ENCODE peak calls at places on chromosome 6, in seven cellular contexts. A is transverse colon, O is GM10248, S is adrenal gland, C is BE2C, J is astrocyte of the spinal cord, Z is uterus. Y is an unnamed sample.

GRCh38 chr6:153162646-153163045 is 31.6 kb upstream of the RGS17 start:
- DNase-seq in A (no peak), O (no peak), S (no peak), C (no peak), J (no peak), Z (no peak), Y (no peak)

GRCh38 chr6:64330694-64331309 is 695.2 kb downstream of the PHF3 start:
- DNase-seq in A (peak), O (no peak), S (peak), C (peak), J (peak), Z (peak), Y (peak)

GRCh38 chr6:104143757-104144156 is 716.0 kb downstream of the HACE1 start:
- DNase-seq in A (no peak), O (no peak), S (no peak), C (no peak), J (no peak), Z (no peak), Y (no peak)

GRCh38 chr6:84330325-84330724 is 102.9 kb upstream of the CEP162 start:
- DNase-seq in A (no peak), O (no peak), S (no peak), C (no peak), J (no peak), Z (no peak), Y (no peak)

GRCh38 chr6:8814440-8815000 is 379.2 kb upstream of the SLC35B3 start:
- DNase-seq in A (no peak), O (no peak), S (no peak), C (no peak), J (no peak), Z (no peak), Y (no peak)

GRCh38 chr6:83470587-83470986 is 39.7 kb upstream of the ME1 start:
- DNase-seq in A (no peak), O (no peak), S (no peak), C (no peak), J (no peak), Z (no peak), Y (no peak)

GRCh38 chr6:47076422-47077344 is 34.6 kb upstream of the ADGRF1 start:
- DNase-seq in A (peak), O (no peak), S (no peak), C (peak), J (peak), Z (no peak), Y (no peak)

GRCh38 chr6:15400572-15401004 is 154.7 kb downstream of the JARID2 start:
- DNase-seq in A (peak), O (peak), S (peak), C (peak), J (peak), Z (peak), Y (no peak)

GRCh38 chr6:40466986-40467584 is 120.1 kb downstream of the LRFN2 start:
- DNase-seq in A (no peak), O (no peak), S (no peak), C (no peak), J (no peak), Z (no peak), Y (no peak)

GRCh38 chr6:79230149-79230548 is 4.3 kb downstream of the HMGN3 start:
- DNase-seq in A (no peak), O (no peak), S (no peak), C (no peak), J (no peak), Z (no peak), Y (no peak)

GRCh38 chr6:79232696-79233462 is 1.6 kb downstream of the HMGN3 start:
- DNase-seq in A (no peak), O (no peak), S (no peak), C (no peak), J (no peak), Z (no peak), Y (no peak)

GRCh38 chr6:79233611-79234149 is 802 bp downstream of the HMGN3 start:
- DNase-seq in A (peak), O (peak), S (peak), C (peak), J (peak), Z (peak), Y (peak)

GRCh38 chr6:79231101-79231500 is 3.4 kb downstream of the HMGN3 start:
- DNase-seq in A (no peak), O (no peak), S (no peak), C (no peak), J (no peak), Z (no peak), Y (no peak)

DNA sequence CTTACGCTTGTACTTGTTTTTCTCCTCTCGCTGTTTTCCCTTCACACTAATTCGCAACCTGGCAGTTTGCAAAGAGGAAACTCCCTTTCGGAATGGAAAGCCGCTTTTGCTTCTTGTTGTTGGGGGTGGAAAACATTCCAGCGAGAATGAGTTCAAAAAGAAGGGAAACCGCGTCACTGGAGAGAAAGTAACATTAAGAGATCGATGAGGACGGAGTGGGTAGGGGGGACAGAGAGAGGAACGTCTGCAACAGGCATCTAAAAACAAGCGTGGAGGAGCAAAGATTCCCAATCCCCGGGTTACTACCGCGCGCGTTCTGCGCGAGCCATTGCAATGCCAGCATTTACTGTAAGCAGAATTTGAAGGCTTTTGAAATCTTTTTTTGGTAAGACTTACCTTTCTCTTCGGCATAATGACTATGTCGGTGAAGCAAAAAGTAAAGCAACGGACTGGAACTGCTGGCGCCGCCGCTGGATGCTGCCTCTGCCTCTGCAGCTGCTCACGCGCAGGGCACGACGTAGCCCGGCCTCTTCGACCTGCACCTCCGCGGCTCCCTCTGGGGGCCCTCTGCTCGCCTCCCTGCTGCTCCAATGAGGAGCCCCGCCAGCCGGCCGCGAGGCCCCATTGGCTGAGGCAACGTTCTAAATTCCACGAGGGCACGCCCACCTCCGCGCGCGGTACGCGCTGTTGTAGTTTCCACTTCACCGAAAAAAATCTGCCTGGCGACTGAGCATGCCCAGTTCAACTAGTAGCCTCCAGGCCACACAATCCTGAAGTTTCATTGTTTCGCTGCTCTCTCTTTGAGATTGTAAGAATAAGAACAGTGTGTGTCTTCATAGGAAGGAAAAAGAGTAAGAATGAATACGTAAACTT is at the start of gene HMGN3:
- DNase-seq in A (peak), O (peak), S (peak), C (peak), J (peak), Z (peak), Y (peak)
- TF ChIP-seq CTCF in A (no peak), O (peak), S (peak), C (peak), J (no peak), Z (peak), Y (no peak)

GRCh38 chr6:148005806-148006205 is 336.8 kb upstream of the SASH1 start:
- DNase-seq in A (no peak), O (no peak), S (no peak), C (no peak), J (no peak), Z (no peak), Y (no peak)

GRCh38 chr6:147999001-147999540 is 343.6 kb upstream of the SASH1 start:
- DNase-seq in A (no peak), O (no peak), S (no peak), C (no peak), J (no peak), Z (no peak), Y (no peak)

GRCh38 chr6:148002067-148002466 is 340.6 kb upstream of the SASH1 start:
- DNase-seq in A (no peak), O (no peak), S (no peak), C (no peak), J (no peak), Z (no peak), Y (no peak)
- TF ChIP-seq CTCF in A (no peak), O (no peak), S (no peak), C (no peak), J (no peak), Z (no peak), Y (no peak)

GRCh38 chr6:13915566-13916229 is 9.1 kb upstream of the RNF182 start:
- DNase-seq in A (no peak), O (no peak), S (no peak), C (no peak), J (no peak), Z (no peak), Y (no peak)
- TF ChIP-seq CTCF in A (no peak), O (no peak), S (no peak), C (peak), J (no peak), Z (no peak), Y (no peak)

GRCh38 chr6:5220436-5220835 is 40.3 kb downstream of the LYRM4 start:
- DNase-seq in A (no peak), O (no peak), S (no peak), C (no peak), J (no peak), Z (no peak), Y (no peak)
- TF ChIP-seq CTCF in A (no peak), O (no peak), S (no peak), C (no peak), J (no peak), Z (no peak), Y (no peak)

GRCh38 chr6:218153-219018 is 73.9 kb upstream of the DUSP22 start:
- DNase-seq in A (peak), O (peak), S (no peak), C (no peak), J (no peak), Z (no peak), Y (peak)
- TF ChIP-seq CTCF in A (no peak), O (peak), S (no peak), C (no peak), J (no peak), Z (no peak), Y (no peak)

GRCh38 chr6:20182926-20183521 is 29.2 kb downstream of the MBOAT1 start:
- DNase-seq in A (peak), O (no peak), S (peak), C (no peak), J (peak), Z (no peak), Y (no peak)
- TF ChIP-seq CTCF in A (no peak), O (no peak), S (no peak), C (no peak), J (no peak), Z (no peak), Y (no peak)

DNA sequence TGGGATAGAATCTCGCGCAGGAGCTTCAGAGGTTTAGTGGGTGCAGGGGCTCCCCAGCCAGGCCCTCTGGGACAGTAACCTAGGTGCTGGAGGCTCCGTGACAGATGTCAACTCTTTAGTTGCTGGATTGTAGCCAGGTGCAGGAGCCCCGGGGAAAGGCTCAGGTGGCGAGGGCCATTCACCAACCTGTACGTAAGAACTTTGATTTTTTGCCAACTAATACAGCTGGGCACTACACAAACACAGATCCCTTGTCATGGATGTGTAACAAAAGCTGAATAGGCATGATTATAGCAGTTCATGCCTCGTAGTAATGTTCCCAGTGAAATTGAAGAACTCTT is 82.6 kb downstream of the CDC5L start:
- DNase-seq in A (no peak), O (no peak), S (no peak), C (no peak), J (no peak), Z (no peak), Y (no peak)
- TF ChIP-seq CTCF in A (no peak), O (no peak), S (no peak), C (no peak), J (no peak), Z (no peak), Y (no peak)